ENCODE peak calls at places on chromosomes 12 and 14, in nine cellular contexts. I is GM13976, A is brain microvascular endothelial cell, X is AG09309, U is astrocyte of the spinal cord, Q is fibroblast of mammary gland, O is sigmoid colon, V is MM.1S, Y is progenitor cell of endocrine pancreas. E is an unnamed sample.

GRCh38 chr12:71746983-71747611 is 7.6 kb upstream of the RAB21 start:
- DNase-seq in U (peak), I (peak), Q (peak), V (peak), A (peak), Y (no peak), X (peak), O (no peak), E (peak)

GRCh38 chr14:59918824-59919581 is 941 bp upstream of the LRRC9 start:
- DNase-seq in V (no peak), U (peak), Q (peak), I (peak), X (no peak), O (no peak), Y (no peak), A (peak), E (peak)

GRCh38 chr12:42510823-42511222 is 78.7 kb downstream of the PRICKLE1 start:
- DNase-seq in O (no peak), V (no peak), A (no peak), U (no peak), X (no peak), I (no peak), Q (no peak), Y (no peak), E (no peak)

GRCh38 chr12:71760471-71760870 is 5.8 kb downstream of the RAB21 start:
- DNase-seq in U (no peak), A (no peak), Y (no peak), Q (no peak), I (no peak), O (no peak), V (no peak), X (no peak), E (no peak)

GRCh38 chr12:93183940-93184663 is 193.6 kb upstream of the NUDT4 start:
- DNase-seq in V (no peak), U (no peak), A (no peak), X (no peak), Q (peak), Y (no peak), O (peak), I (peak), E (peak)

GRCh38 chr12:62712561-62712960 is 222.4 kb downstream of the PPM1H start:
- DNase-seq in U (no peak), I (no peak), O (no peak), V (no peak), Q (no peak), A (no peak), Y (no peak), X (no peak), E (no peak)

GRCh38 chr14:32038876-32039275 is 38.2 kb upstream of the ARHGAP5 start:
- DNase-seq in U (no peak), I (no peak), Q (peak), A (no peak), V (no peak), O (no peak), X (no peak), Y (no peak), E (no peak)

GRCh38 chr12:49553512-49554088 is 14.3 kb downstream of the MCRS1 start:
- DNase-seq in A (no peak), Y (no peak), X (no peak), U (peak), V (peak), I (peak), O (no peak), Q (peak), E (peak)

GRCh38 chr14:105138021-105138541 is 30.5 kb downstream of the JAG2 start:
- DNase-seq in Q (no peak), O (peak), X (no peak), V (no peak), I (no peak), Y (no peak), U (no peak), A (no peak), E (no peak)

GRCh38 chr12:110312581-110313360 is 31.7 kb downstream of the ATP2A2 start:
- DNase-seq in O (peak), X (no peak), U (peak), I (no peak), V (no peak), Y (no peak), Q (peak), A (peak), E (no peak)

GRCh38 chr12:5827591-5827990 is 117.5 kb downstream of the ANO2 start:
- DNase-seq in Q (no peak), O (no peak), V (no peak), X (no peak), A (no peak), U (no peak), Y (no peak), I (no peak), E (no peak)

GRCh38 chr14:94004015-94004414 is 6.9 kb downstream of the CCDC197 start:
- DNase-seq in O (no peak), V (no peak), Q (no peak), I (no peak), U (no peak), Y (no peak), X (no peak), A (no peak), E (no peak)

GRCh38 chr12:40262657-40263056 is 37.9 kb downstream of the LRRK2 start:
- DNase-seq in Q (no peak), O (no peak), A (no peak), X (no peak), U (no peak), V (no peak), I (peak), Y (no peak), E (peak)
- TF ChIP-seq CTCF in Q (no peak), O (no peak), A (no peak), X (no peak), U (no peak), V (no peak), I (no peak), Y (no peak), E (no peak)

DNA sequence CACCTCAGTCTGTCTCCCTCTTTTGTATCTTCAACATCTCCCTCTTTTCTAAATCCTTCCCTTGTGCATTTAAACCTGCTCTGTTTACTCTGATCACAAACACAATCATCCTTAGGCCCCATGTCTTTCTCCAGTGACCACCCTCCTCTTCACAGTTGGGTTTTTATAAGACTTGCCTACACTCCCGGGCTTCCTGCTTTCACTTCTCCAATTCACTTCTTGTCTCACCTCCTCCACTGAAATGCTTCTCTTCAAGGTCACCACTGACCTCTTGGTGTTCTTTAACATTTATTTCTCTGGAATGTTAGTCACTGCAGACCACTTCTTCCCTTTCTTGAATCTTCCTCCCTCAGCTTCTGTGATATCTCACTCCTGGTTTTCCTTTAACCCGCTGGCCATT is 8.7 kb upstream of the SMCO2 start:
- DNase-seq in X (no peak), O (no peak), Q (no peak), A (no peak), U (no peak), Y (no peak), I (no peak), V (no peak), E (no peak)
- TF ChIP-seq CTCF in X (no peak), O (no peak), Q (no peak), A (no peak), U (no peak), Y (no peak), I (no peak), V (no peak), E (no peak)

GRCh38 chr14:102295301-102295700 is 9.7 kb downstream of the MOK start:
- DNase-seq in A (no peak), V (no peak), Y (no peak), U (peak), Q (peak), X (no peak), O (no peak), I (no peak), E (no peak)
- TF ChIP-seq CTCF in A (peak), V (no peak), Y (peak), U (peak), Q (peak), X (peak), O (no peak), I (no peak), E (no peak)

GRCh38 chr12:104763163-104763805 is 194.8 kb downstream of the SLC41A2 start:
- DNase-seq in I (peak), V (no peak), U (no peak), Q (peak), X (no peak), O (no peak), A (peak), Y (no peak), E (no peak)

GRCh38 chr12:104758771-104759170 is 199.3 kb downstream of the SLC41A2 start:
- DNase-seq in U (no peak), Q (no peak), X (no peak), V (no peak), O (no peak), Y (no peak), I (no peak), A (no peak), E (no peak)

GRCh38 chr12:104756901-104757300 is 201.2 kb downstream of the SLC41A2 start:
- DNase-seq in O (no peak), V (no peak), X (no peak), Y (no peak), U (no peak), Q (no peak), I (no peak), A (no peak), E (no peak)

GRCh38 chr12:104764225-104765073 is 193.6 kb downstream of the SLC41A2 start:
- DNase-seq in A (no peak), I (peak), Q (no peak), O (no peak), U (no peak), X (no peak), V (peak), Y (no peak), E (no peak)

GRCh38 chr12:104761091-104761490 is 197.0 kb downstream of the SLC41A2 start:
- DNase-seq in Q (no peak), Y (no peak), V (no peak), U (no peak), I (peak), O (no peak), X (no peak), A (no peak), E (no peak)
- TF ChIP-seq CTCF in Q (no peak), Y (peak), V (no peak), U (peak), I (no peak), O (no peak), X (no peak), A (peak), E (no peak)

GRCh38 chr14:54330876-54331275 is 65.9 kb upstream of the CDKN3 start:
- DNase-seq in Y (no peak), A (no peak), U (no peak), O (no peak), V (no peak), I (no peak), X (no peak), Q (no peak), E (no peak)

GRCh38 chr14:54331516-54331915 is 65.3 kb upstream of the CDKN3 start:
- DNase-seq in X (no peak), Q (no peak), U (no peak), V (no peak), A (no peak), I (no peak), O (no peak), Y (no peak), E (no peak)

GRCh38 chr14:54332490-54332889 is 64.3 kb upstream of the CDKN3 start:
- DNase-seq in Y (no peak), A (no peak), U (no peak), O (no peak), Q (no peak), X (no peak), I (no peak), V (no peak), E (no peak)

GRCh38 chr14:54325766-54326165 is 71.0 kb upstream of the CDKN3 start:
- DNase-seq in I (no peak), Y (no peak), Q (no peak), U (no peak), V (no peak), X (no peak), O (no peak), A (no peak), E (no peak)

GRCh38 chr14:54329082-54329695 is 67.6 kb upstream of the CDKN3 start:
- DNase-seq in U (peak), Q (peak), A (peak), I (peak), O (no peak), X (peak), V (peak), Y (no peak), E (peak)
- TF ChIP-seq CTCF in U (peak), Q (peak), A (peak), I (peak), O (peak), X (peak), V (peak), Y (peak), E (peak)

DNA sequence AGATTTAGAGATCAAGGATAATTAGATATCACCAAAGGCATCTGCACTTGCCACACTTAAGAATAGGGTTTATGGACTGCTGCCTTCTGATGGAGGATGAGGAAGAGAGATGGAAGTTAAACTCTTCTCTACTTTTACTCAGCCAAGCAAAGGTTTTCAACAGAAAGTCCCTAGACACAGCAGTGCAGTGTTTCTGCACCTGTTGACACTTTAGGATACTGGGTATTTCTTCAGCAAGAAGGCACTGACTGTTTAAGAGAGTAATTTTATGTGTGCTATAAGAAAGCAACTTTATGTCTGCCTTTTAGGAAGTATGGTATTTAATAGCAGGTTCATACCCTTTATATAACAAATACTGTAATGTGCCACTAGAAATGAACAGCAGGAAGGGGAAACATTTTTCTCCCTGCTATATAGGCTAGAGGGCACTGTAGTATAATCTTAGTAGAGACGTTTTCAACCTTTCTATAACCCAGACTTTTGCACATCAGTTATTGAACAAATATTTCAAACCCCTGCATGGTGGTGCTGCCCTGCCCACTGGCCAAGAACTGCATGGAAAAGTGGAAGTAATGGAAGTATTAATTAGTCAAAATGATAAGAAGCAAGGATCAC is 225.0 kb upstream of the GRIP1 start:
- DNase-seq in I (no peak), O (no peak), Q (no peak), X (no peak), A (no peak), U (no peak), V (no peak), Y (no peak), E (no peak)
- TF ChIP-seq CTCF in I (no peak), O (no peak), Q (no peak), X (no peak), A (no peak), U (no peak), V (peak), Y (no peak), E (no peak)

E was measured in GM13977.